ENCODE peak calls at places on chromosomes 5 and 9, in four cellular contexts. N is gastrocnemius medialis, X is dorsolateral prefrontal cortex, B is body of pancreas. V is an unnamed sample. For H3K27me3, the result is how much of the 10 kb centered on the place peaks cover.

GRCh38 chr9:108103294-108103693 is 613.7 kb upstream of the KLF4 start:
- DNase-seq in N (no peak), X (no peak), B (no peak), V (no peak)

GRCh38 chr5:16784088-16784487 is 152.0 kb downstream of the MYO10 start:
- DNase-seq in N (peak), X (no peak), B (no peak), V (no peak)

GRCh38 chr5:173256800-173257199 is 21.8 kb upstream of the NKX2-5 start:
- DNase-seq in N (no peak), X (no peak), B (no peak), V (no peak)

GRCh38 chr5:86679529-86679928 is 61.8 kb downstream of the COX7C start:
- DNase-seq in N (no peak), X (no peak), B (peak), V (peak)

GRCh38 chr5:147935032-147935431 is 28.7 kb upstream of the C5orf46 start:
- DNase-seq in N (no peak), X (no peak), B (no peak), V (no peak)

GRCh38 chr9:121303456-121304451 is 35.8 kb downstream of the GSN start:
- DNase-seq in N (peak), X (no peak), B (no peak), V (no peak)

GRCh38 chr5:111697881-111698757 is 58.9 kb downstream of the NREP start:
- DNase-seq in N (no peak), X (no peak), B (no peak), V (no peak)

GRCh38 chr5:131377785-131378325 is 114.0 kb downstream of the CDC42SE2 start:
- DNase-seq in N (no peak), X (no peak), B (no peak), V (no peak)

DNA sequence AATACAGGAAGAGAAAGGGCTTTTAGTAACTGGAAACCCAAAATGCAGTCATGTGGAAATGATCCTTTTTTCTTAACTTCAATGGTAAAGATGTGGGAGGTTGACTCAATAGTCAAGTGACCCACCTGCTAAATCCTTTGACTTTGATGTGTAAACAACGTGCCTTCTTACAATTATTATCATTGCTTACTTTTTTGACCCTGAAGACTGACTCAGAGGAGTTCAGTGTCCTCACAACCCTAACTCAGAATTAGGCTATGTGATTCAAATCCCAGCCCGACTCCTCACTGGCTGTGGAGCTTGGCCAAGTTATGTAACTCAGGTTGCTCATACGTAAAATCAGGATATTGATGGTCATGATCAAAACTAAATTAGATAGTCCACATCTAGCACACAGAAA is 27.9 kb downstream of the ANXA1 start:
- DNase-seq in N (no peak), X (no peak), B (no peak), V (no peak)
- TF ChIP-seq CTCF in N (no peak), X (no peak), B (no peak), V (no peak)

GRCh38 chr5:181217805-181218065 is 5.3 kb upstream of the TRIM41 start:
- DNase-seq in N (no peak), X (no peak), B (peak), V (no peak)
- H3K4me3 ChIP-seq in N (peak), X (peak), B (no peak), V (peak)

GRCh38 chr9:126225611-126226609 is 100.7 kb upstream of the MVB12B start:
- DNase-seq in N (no peak), X (no peak), B (no peak), V (no peak)
- H3K27me3 ChIP-seq in N (under half), X (under half), B (under half), V (under half)

GRCh38 chr5:108924457-108924961 is 176.8 kb downstream of the FER start:
- DNase-seq in N (no peak), X (no peak), B (no peak), V (no peak)
- TF ChIP-seq CTCF in N (no peak), X (no peak), B (no peak), V (no peak)

DNA sequence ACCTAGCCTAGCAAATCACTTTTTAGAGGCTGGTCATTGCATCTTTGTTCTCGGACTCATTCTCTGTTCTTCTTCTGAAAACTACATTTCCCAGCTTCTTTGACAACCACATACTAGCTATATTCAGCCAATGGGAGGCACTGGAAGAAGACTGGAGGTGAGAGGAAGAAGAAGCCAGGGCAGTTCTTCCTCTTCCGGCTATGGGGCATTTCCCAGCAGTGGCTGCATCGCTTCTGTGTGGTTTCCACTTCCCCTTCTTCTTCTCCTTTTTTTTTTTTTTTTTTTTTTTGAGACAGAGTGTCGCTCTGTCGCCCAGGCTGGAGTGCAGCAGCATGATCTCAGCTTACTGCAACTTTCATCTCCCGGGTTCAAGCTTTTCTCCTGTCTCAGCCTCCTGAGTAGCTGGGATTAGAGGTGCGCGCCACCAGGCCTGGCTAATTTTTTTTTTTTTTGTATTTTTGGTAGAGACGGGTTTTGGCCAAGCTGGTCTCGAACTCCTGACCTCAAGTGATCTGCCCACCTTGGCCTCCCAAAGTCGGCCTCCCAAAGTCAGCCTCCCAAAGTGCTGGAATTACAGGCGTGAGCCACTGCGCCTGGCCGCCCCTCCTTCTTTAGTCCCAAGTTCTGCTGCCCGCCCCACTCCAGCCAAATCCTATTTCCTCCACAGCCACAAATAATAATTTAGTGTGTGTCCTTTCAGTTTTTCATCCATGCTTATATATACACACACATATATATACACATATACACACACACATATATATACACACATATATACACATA is 6.9 kb upstream of the UBAP1 start:
- DNase-seq in N (peak), X (no peak), B (no peak), V (no peak)
- H3K4me3 ChIP-seq in N (no peak), X (no peak), B (no peak), V (no peak)

GRCh38 chr9:85421641-85422040 is 320.1 kb downstream of the AGTPBP1 start:
- DNase-seq in N (no peak), X (no peak), B (no peak), V (no peak)
- H3K27me3 ChIP-seq in N (under half), X (under half), B (under half), V (under half)

GRCh38 chr5:1883925-1884637 is 1.4 kb upstream of the IRX4 start:
- DNase-seq in N (no peak), X (no peak), B (no peak), V (no peak)
- TF ChIP-seq CTCF in N (no peak), X (no peak), B (no peak), V (no peak)

V was measured in thoracic aorta.